ENCODE peak calls at places on chromosome 1, in four cellular contexts. One of them, this sample, is unnamed.

GRCh38 chr1:210248341-210248740 is 15.7 kb downstream of the SERTAD4 start:
- DNase-seq in H9: no peak
- DNase-seq in mesendoderm: no peak
- DNase-seq in H1: no peak
- DNase-seq in this sample: no peak

GRCh38 chr1:171595324-171595723 is 26.7 kb upstream of the MYOCOS start:
- DNase-seq in H9: no peak
- DNase-seq in mesendoderm: no peak
- DNase-seq in H1: no peak
- DNase-seq in this sample: peak

GRCh38 chr1:3772027-3772714 is 378 bp upstream of the SMIM1 start:
- DNase-seq in H9: peak
- DNase-seq in mesendoderm: peak
- DNase-seq in H1: peak
- DNase-seq in this sample: peak

GRCh38 chr1:147266381-147266780 is 23.9 kb downstream of the CHD1L start:
- DNase-seq in H9: no peak
- DNase-seq in mesendoderm: no peak
- DNase-seq in H1: no peak
- DNase-seq in this sample: no peak

GRCh38 chr1:27137022-27137542 is 17.8 kb downstream of the SLC9A1 start:
- DNase-seq in H9: peak
- DNase-seq in mesendoderm: peak
- DNase-seq in H1: no peak
- DNase-seq in this sample: no peak

GRCh38 chr1:32540589-32540988 is 1.4 kb downstream of the ZBTB8A start:
- DNase-seq in H9: no peak
- DNase-seq in mesendoderm: peak
- DNase-seq in H1: no peak
- DNase-seq in this sample: no peak

GRCh38 chr1:77489910-77490309 is 192.5 kb downstream of the ZZZ3 start:
- DNase-seq in H9: no peak
- DNase-seq in mesendoderm: peak
- DNase-seq in H1: no peak
- DNase-seq in this sample: peak

GRCh38 chr1:18041107-18041506 is 66.5 kb upstream of the IGSF21 start:
- DNase-seq in H9: no peak
- DNase-seq in mesendoderm: no peak
- DNase-seq in H1: no peak
- DNase-seq in this sample: no peak

GRCh38 chr1:9062846-9063245 is 6.6 kb downstream of the SLC2A5 start:
- DNase-seq in H9: no peak
- DNase-seq in mesendoderm: no peak
- DNase-seq in H1: no peak
- DNase-seq in this sample: no peak

GRCh38 chr1:168752171-168752570 is 23.2 kb upstream of the DPT start:
- DNase-seq in H9: no peak
- DNase-seq in mesendoderm: no peak
- DNase-seq in H1: no peak
- DNase-seq in this sample: no peak

GRCh38 chr1:54577612-54578011 is 29.6 kb downstream of the ACOT11 start:
- DNase-seq in H9: no peak
- DNase-seq in mesendoderm: no peak
- DNase-seq in H1: no peak
- DNase-seq in this sample: peak

GRCh38 chr1:8822383-8823294 is 5.2 kb upstream of the RERE start:
- DNase-seq in H9: no peak
- DNase-seq in mesendoderm: peak
- DNase-seq in H1: no peak
- DNase-seq in this sample: peak

GRCh38 chr1:202162049-202162417 is 1.6 kb upstream of the PTPN7 start:
- DNase-seq in H9: no peak
- DNase-seq in mesendoderm: no peak
- DNase-seq in H1: no peak
- DNase-seq in this sample: no peak

GRCh38 chr1:22794691-22795090 is 84.1 kb downstream of the EPHB2 start:
- DNase-seq in H9: no peak
- DNase-seq in mesendoderm: no peak
- DNase-seq in H1: no peak
- DNase-seq in this sample: peak

GRCh38 chr1:17352419-17352909 is 19.5 kb upstream of the PADI6 start:
- DNase-seq in H9: peak
- DNase-seq in mesendoderm: no peak
- DNase-seq in H1: no peak
- DNase-seq in this sample: no peak

GRCh38 chr1:155392898-155393411 is 72.3 kb downstream of the RUSC1 start:
- DNase-seq in H9: no peak
- DNase-seq in mesendoderm: no peak
- DNase-seq in H1: no peak
- DNase-seq in this sample: peak

GRCh38 chr1:166695115-166695514 is 144.2 kb upstream of the POGK start:
- DNase-seq in H9: no peak
- DNase-seq in mesendoderm: no peak
- DNase-seq in H1: no peak
- DNase-seq in this sample: no peak

GRCh38 chr1:38781872-38782617 is 77.5 kb downstream of the RRAGC start:
- DNase-seq in H9: no peak
- DNase-seq in mesendoderm: no peak
- DNase-seq in H1: no peak
- DNase-seq in this sample: no peak

GRCh38 chr1:145879775-145880174 is 5.9 kb downstream of the ANKRD35 start:
- DNase-seq in H9: no peak
- DNase-seq in mesendoderm: peak
- DNase-seq in H1: no peak
- DNase-seq in this sample: no peak

GRCh38 chr1:46613661-46614603 is 2.7 kb downstream of the MOB3C start:
- DNase-seq in H9: peak
- DNase-seq in mesendoderm: peak
- DNase-seq in H1: peak
- DNase-seq in this sample: peak

GRCh38 chr1:53286950-53287349 is 40.9 kb downstream of the LRP8 start:
- DNase-seq in H9: no peak
- DNase-seq in mesendoderm: no peak
- DNase-seq in H1: no peak
- DNase-seq in this sample: no peak

GRCh38 chr1:230976825-230977747 is 1.6 kb downstream of the TTC13 start:
- DNase-seq in H9: no peak
- DNase-seq in mesendoderm: no peak
- DNase-seq in H1: no peak
- DNase-seq in this sample: no peak

GRCh38 chr1:224637936-224638335 is 21.8 kb downstream of the CNIH3 start:
- DNase-seq in H9: no peak
- DNase-seq in mesendoderm: no peak
- DNase-seq in H1: no peak
- DNase-seq in this sample: no peak

GRCh38 chr1:207282496-207283380 is 38.7 kb upstream of the CD55 start:
- DNase-seq in H9: no peak
- DNase-seq in mesendoderm: no peak
- DNase-seq in H1: no peak
- DNase-seq in this sample: peak

GRCh38 chr1:27935721-27936120 is 921 bp downstream of the SMPDL3B start:
- DNase-seq in H9: no peak
- DNase-seq in mesendoderm: no peak
- DNase-seq in H1: no peak
- DNase-seq in this sample: no peak

DNA sequence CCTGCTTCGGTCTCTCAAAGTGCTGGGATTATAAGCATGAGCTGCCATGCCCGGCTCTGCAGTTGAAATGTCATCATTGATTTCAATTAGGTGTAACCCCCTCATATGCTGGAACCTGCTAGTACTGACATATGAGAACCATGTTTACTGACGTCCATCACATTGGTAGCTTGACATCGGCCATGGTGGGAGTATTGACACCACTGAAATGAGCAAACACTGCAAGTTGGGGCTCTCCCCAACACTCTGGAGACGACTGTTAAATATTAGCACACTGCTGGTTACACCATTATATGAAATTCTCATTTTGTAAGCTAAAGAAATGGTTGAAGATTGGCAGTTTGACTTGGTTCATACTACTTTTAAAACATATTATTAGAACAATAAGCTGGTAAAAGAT is 63.7 kb downstream of the CNST start:
- DNase-seq in H9: no peak
- DNase-seq in mesendoderm: no peak
- DNase-seq in H1: no peak
- DNase-seq in this sample: no peak
- H4K5ac ChIP-seq in H9: no peak
- H4K5ac ChIP-seq in mesendoderm: no peak
- H4K5ac ChIP-seq in H1: no peak
- H4K5ac ChIP-seq in this sample: peak

DNA sequence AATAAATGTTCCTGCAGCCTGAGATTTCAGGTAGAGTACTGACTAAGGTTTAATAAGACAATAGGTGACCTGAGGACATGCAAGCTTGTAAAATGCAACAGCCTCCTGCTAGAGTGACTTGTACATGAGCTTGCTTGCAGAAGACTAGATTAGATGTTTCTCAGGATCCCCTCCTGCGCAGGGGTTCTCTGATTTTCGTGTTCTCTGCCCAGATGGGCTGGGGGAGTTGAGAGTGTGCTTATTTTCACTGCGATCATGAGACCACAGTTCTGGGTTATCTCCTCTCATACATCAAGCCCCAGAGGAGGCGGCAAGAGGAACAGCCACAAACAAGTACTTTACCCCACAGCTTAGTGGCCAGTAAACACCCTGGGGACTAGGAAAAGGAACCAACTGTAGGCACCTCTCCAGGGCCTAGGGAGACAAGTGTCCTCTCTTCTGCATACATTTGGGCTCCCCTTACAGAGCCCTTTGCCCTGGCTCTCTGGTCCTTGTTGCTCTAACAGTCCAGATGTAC is 8.0 kb downstream of the TMEM81 start:
- DNase-seq in H9: no peak
- DNase-seq in mesendoderm: no peak
- DNase-seq in H1: no peak
- DNase-seq in this sample: no peak
- H4K5ac ChIP-seq in H9: no peak
- H4K5ac ChIP-seq in mesendoderm: no peak
- H4K5ac ChIP-seq in H1: no peak
- H4K5ac ChIP-seq in this sample: no peak

DNA sequence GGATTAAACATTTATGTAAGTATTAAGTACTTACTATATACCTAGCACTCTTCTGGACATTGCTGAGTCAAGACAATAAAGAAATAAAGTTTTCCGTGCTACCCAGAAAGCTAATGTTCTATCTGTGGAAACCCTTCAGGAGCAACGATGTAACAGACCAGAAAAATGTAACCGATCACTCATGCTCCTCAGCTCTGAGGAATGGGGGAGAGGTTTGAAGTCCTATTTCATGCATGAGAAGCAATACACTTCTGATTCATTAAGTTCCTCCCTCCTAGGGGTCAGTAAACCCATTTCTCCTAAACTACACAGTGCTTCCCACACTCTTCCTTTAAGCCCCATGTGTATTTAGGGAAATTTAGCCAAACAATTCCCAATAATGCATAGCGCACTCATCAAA is 25.6 kb upstream of the KAZN start:
- DNase-seq in H9: no peak
- DNase-seq in mesendoderm: no peak
- DNase-seq in H1: no peak
- DNase-seq in this sample: no peak
- H4K5ac ChIP-seq in H9: no peak
- H4K5ac ChIP-seq in mesendoderm: no peak
- H4K5ac ChIP-seq in H1: no peak
- H4K5ac ChIP-seq in this sample: no peak

GRCh38 chr1:66929289-66929688 is 4.5 kb downstream of the MIER1 start:
- DNase-seq in H9: no peak
- DNase-seq in mesendoderm: no peak
- DNase-seq in H1: no peak
- DNase-seq in this sample: no peak

GRCh38 chr1:66930823-66931174 is 6.0 kb downstream of the MIER1 start:
- DNase-seq in H9: no peak
- DNase-seq in mesendoderm: no peak
- DNase-seq in H1: no peak
- DNase-seq in this sample: no peak

GRCh38 chr1:66929691-66929998 is 4.9 kb downstream of the MIER1 start:
- DNase-seq in H9: no peak
- DNase-seq in mesendoderm: no peak
- DNase-seq in H1: no peak
- DNase-seq in this sample: no peak

GRCh38 chr1:66931548-66932124 is 6.8 kb downstream of the MIER1 start:
- DNase-seq in H9: no peak
- DNase-seq in mesendoderm: no peak
- DNase-seq in H1: no peak
- DNase-seq in this sample: no peak

DNA sequence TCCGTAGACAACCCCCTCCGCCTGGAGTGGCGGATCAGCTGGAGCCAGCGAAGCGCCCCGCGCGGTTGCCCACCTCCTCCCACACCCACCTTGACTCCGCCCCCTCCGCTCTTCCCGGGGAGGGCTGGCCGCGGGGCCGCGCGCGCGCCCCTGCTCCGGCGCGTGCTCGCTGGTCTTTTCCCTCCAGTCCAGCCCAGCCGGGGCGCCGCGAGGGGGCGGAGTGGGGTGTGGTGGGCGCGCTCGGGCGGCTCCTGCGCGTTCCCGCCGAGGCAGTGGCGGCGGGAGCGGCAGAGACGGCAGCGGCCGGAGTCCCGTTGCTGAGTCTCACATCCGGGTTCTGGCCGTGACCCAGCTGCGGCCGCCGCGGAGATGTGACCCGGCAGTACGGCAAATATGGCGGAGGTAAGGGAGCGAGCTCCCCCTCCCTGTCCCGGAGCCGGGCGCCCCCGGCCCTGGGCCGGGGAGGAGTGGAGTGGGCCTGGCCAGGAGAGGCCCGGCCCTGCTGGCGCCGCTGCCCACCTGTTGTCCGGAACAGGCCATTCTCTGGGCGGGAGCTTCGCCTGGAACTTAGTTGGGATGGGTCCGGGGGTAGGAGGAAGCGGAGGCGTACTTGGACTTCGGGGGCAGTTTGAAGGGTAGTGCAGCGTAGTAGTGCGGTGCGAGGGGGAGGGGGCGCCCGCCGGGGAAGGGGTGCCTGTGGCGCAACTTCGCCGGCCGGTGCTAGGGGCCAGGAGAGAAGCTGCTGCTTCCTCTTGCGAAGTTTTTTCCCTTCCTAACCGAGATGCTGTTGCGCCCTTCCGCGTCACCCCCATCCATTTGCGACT is 5.4 kb downstream of the MIER1 start:
- DNase-seq in H9: peak
- DNase-seq in mesendoderm: peak
- DNase-seq in H1: peak
- DNase-seq in this sample: peak
- H4K5ac ChIP-seq in H9: no peak
- H4K5ac ChIP-seq in mesendoderm: no peak
- H4K5ac ChIP-seq in H1: peak
- H4K5ac ChIP-seq in this sample: peak

DNA sequence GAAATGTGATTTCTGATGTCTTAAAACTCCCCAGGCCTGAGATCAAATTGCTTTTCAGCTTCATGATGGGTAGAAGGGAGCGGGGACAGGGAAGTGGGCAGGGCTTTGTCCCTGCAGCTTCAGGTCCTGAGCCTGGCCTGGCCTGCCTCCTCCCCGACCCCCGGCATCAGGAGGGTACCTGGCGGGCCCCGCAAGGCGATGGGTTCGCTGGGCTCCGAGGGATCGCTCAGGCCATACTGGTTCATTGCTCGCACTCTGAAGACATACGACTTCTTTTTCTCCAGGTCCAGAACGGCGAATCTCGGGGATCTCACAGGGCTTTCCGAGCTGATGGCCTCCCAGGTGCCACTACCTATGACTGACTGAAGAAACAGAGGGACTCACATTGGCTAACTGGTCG is 25.5 kb downstream of the MYOM3 start:
- DNase-seq in H9: no peak
- DNase-seq in mesendoderm: no peak
- DNase-seq in H1: no peak
- DNase-seq in this sample: no peak
- H4K5ac ChIP-seq in H9: no peak
- H4K5ac ChIP-seq in mesendoderm: no peak
- H4K5ac ChIP-seq in H1: no peak
- H4K5ac ChIP-seq in this sample: no peak

GRCh38 chr1:101066260-101066936 is 40.8 kb upstream of the DPH5 start:
- DNase-seq in H9: no peak
- DNase-seq in mesendoderm: peak
- DNase-seq in H1: no peak
- DNase-seq in this sample: no peak
- H4K5ac ChIP-seq in H9: no peak
- H4K5ac ChIP-seq in mesendoderm: no peak
- H4K5ac ChIP-seq in H1: no peak
- H4K5ac ChIP-seq in this sample: no peak